ENCODE peak calls at places on chromosomes 16 and 17, in five cellular contexts. B, D, K, F and P are unnamed samples.

GRCh38 chr16:49345829-49346228 is 27.8 kb upstream of the C16orf78 start:
- DNase-seq in B (peak; percentile 24), D (no peak), K (no peak), F (no peak), P (no peak)

GRCh38 chr16:12319464-12320030 is 343.0 kb downstream of the SNX29 start:
- DNase-seq in B (no peak), D (no peak), K (peak; percentile 10), F (peak; percentile 83), P (no peak)

GRCh38 chr17:77147357-77147801 is 6.6 kb downstream of the SEC14L1 start:
- DNase-seq in B (no peak), D (no peak), K (no peak), F (peak; percentile 62), P (no peak)

GRCh38 chr17:18246880-18247612 is 11.5 kb downstream of the FLII start:
- DNase-seq in B (no peak), D (peak; percentile 82), K (peak; percentile 58), F (peak; percentile 89), P (no peak)

GRCh38 chr16:80827007-80827406 is 22.6 kb upstream of the CDYL2 start:
- DNase-seq in B (no peak), D (no peak), K (no peak), F (no peak), P (no peak)

GRCh38 chr17:31900877-31901276 is 631 bp downstream of the UTP6 start:
- DNase-seq in B (no peak), D (no peak), K (no peak), F (no peak), P (no peak)

GRCh38 chr16:82070656-82071369 is 35.8 kb downstream of the HSD17B2 start:
- DNase-seq in B (no peak), D (no peak), K (peak; percentile 75), F (no peak), P (no peak)

GRCh38 chr16:73713817-73714495 is 582.7 kb upstream of the PSMD7 start:
- DNase-seq in B (no peak), D (no peak), K (peak; percentile 53), F (no peak), P (peak; percentile 71)

GRCh38 chr16:1560153-1560552 is 26.7 kb downstream of the TMEM204 start:
- DNase-seq in B (no peak), D (no peak), K (no peak), F (no peak), P (no peak)

GRCh38 chr17:43118679-43119615 is 6.2 kb downstream of the BRCA1 start:
- DNase-seq in B (no peak), D (no peak), K (no peak), F (no peak), P (no peak)

GRCh38 chr17:17840751-17841591 is 4.2 kb upstream of the SREBF1 start:
- DNase-seq in B (no peak), D (peak; percentile 37), K (peak; percentile 52), F (peak; percentile 45), P (peak; percentile 87)